ENCODE peak calls at places on chromosomes 6 and 20, in five cellular contexts. V, H, E, Z and T are unnamed samples.
A peak's percentile ranks its signal among the peaks of the same experiment; 100 is the strongest.

GRCh38 chr6:149854532-149854931 is 9.6 kb downstream of the LRP11 start:
- DNase-seq in V (no peak), H (peak; percentile 23), E (no peak), Z (no peak), T (no peak)

GRCh38 chr6:46954819-46955520 is 33.2 kb upstream of the ADGRF5 start:
- DNase-seq in V (no peak), H (no peak), E (no peak), Z (no peak), T (no peak)

GRCh38 chr20:50360921-50361320 is 149.3 kb upstream of the PTPN1 start:
- DNase-seq in V (no peak), H (no peak), E (no peak), Z (no peak), T (no peak)

GRCh38 chr6:157025459-157025858 is 248.3 kb downstream of the ARID1B start:
- DNase-seq in V (no peak), H (no peak), E (no peak), Z (no peak), T (no peak)

GRCh38 chr6:6760054-6760453 is 171.5 kb downstream of the LY86 start:
- DNase-seq in V (no peak), H (no peak), E (no peak), Z (no peak), T (no peak)

GRCh38 chr20:21513881-21514540 is at the start of gene NKX2-2:
- DNase-seq in V (no peak), H (no peak), E (no peak), Z (no peak), T (peak; percentile 32)

GRCh38 chr6:150144294-150144868 is 1.5 kb downstream of the PPP1R14C start:
- DNase-seq in V (no peak), H (no peak), E (no peak), Z (no peak), T (no peak)

GRCh38 chr6:34484899-34485298 is 19.0 kb downstream of the PACSIN1 start:
- DNase-seq in V (no peak), H (no peak), E (no peak), Z (peak; percentile 35), T (no peak)

GRCh38 chr6:28940859-28941680 is 17.3 kb upstream of the TRIM27 start:
- DNase-seq in V (peak; percentile 71), H (peak; percentile 92), E (peak; percentile 80), Z (peak; percentile 79), T (no peak)

GRCh38 chr6:109304284-109305015 is 77.8 kb downstream of the CD164 start:
- DNase-seq in V (no peak), H (no peak), E (no peak), Z (no peak), T (no peak)

GRCh38 chr20:19761853-19762252 is 3.8 kb downstream of the RIN2 start:
- DNase-seq in V (no peak), H (no peak), E (no peak), Z (no peak), T (no peak)

GRCh38 chr20:32442630-32443029 is 84.5 kb downstream of the ASXL1 start:
- DNase-seq in V (no peak), H (no peak), E (peak; percentile 26), Z (no peak), T (no peak)

GRCh38 chr20:3934628-3935027 is 45.4 kb downstream of the PANK2 start:
- DNase-seq in V (peak; percentile 40), H (no peak), E (no peak), Z (no peak), T (no peak)